ENCODE peak calls at places on chromosomes 3 and 15, in eight cellular contexts. One of them, this sample, is unnamed.

GRCh38 chr3:3589715-3590130 is 209.5 kb upstream of the LRRN1 start:
- DNase-seq in gastrocnemius medialis: no peak
- DNase-seq in nephron progenitor cell: no peak
- DNase-seq in HFFc6: no peak
- DNase-seq in OCI-LY7: no peak
- DNase-seq in bronchial epithelial cell: no peak
- DNase-seq in CD8-positive, alpha-beta T cell: no peak
- DNase-seq in upper lobe of right lung: no peak
- DNase-seq in this sample: peak; percentile 21

GRCh38 chr3:171783086-171783485 is 27.2 kb downstream of the PLD1 start:
- DNase-seq in gastrocnemius medialis: no peak
- DNase-seq in nephron progenitor cell: no peak
- DNase-seq in HFFc6: no peak
- DNase-seq in OCI-LY7: no peak
- DNase-seq in bronchial epithelial cell: no peak
- DNase-seq in CD8-positive, alpha-beta T cell: no peak
- DNase-seq in upper lobe of right lung: no peak
- DNase-seq in this sample: no peak

GRCh38 chr3:55630921-55631299 is 143.8 kb upstream of the WNT5A start:
- DNase-seq in gastrocnemius medialis: no peak
- DNase-seq in nephron progenitor cell: no peak
- DNase-seq in HFFc6: no peak
- DNase-seq in OCI-LY7: no peak
- DNase-seq in bronchial epithelial cell: no peak
- DNase-seq in CD8-positive, alpha-beta T cell: no peak
- DNase-seq in upper lobe of right lung: no peak
- DNase-seq in this sample: no peak

GRCh38 chr3:145170101-145170500 is 990.9 kb downstream of the PLOD2 start:
- DNase-seq in gastrocnemius medialis: no peak
- DNase-seq in nephron progenitor cell: no peak
- DNase-seq in HFFc6: no peak
- DNase-seq in OCI-LY7: no peak
- DNase-seq in bronchial epithelial cell: no peak
- DNase-seq in CD8-positive, alpha-beta T cell: no peak
- DNase-seq in upper lobe of right lung: no peak
- DNase-seq in this sample: no peak

GRCh38 chr15:88797648-88798339 is 5.4 kb upstream of the ACAN start:
- DNase-seq in gastrocnemius medialis: no peak
- DNase-seq in nephron progenitor cell: no peak
- DNase-seq in HFFc6: no peak
- DNase-seq in OCI-LY7: no peak
- DNase-seq in bronchial epithelial cell: no peak
- DNase-seq in CD8-positive, alpha-beta T cell: no peak
- DNase-seq in upper lobe of right lung: no peak
- DNase-seq in this sample: no peak

GRCh38 chr3:128052831-128053419 is 688 bp downstream of the SEC61A1 start:
- DNase-seq in gastrocnemius medialis: peak; percentile 70
- DNase-seq in nephron progenitor cell: no peak
- DNase-seq in HFFc6: no peak
- DNase-seq in OCI-LY7: no peak
- DNase-seq in bronchial epithelial cell: no peak
- DNase-seq in CD8-positive, alpha-beta T cell: no peak
- DNase-seq in upper lobe of right lung: no peak
- DNase-seq in this sample: no peak

GRCh38 chr15:66739287-66739686 is 37.3 kb downstream of the SMAD6 start:
- DNase-seq in gastrocnemius medialis: no peak
- DNase-seq in nephron progenitor cell: no peak
- DNase-seq in HFFc6: no peak
- DNase-seq in OCI-LY7: no peak
- DNase-seq in bronchial epithelial cell: no peak
- DNase-seq in CD8-positive, alpha-beta T cell: no peak
- DNase-seq in upper lobe of right lung: peak; percentile 43
- DNase-seq in this sample: no peak

GRCh38 chr3:48952510-48953118 is 34.0 kb downstream of the ARIH2 start:
- DNase-seq in gastrocnemius medialis: no peak
- DNase-seq in nephron progenitor cell: peak; percentile 25
- DNase-seq in HFFc6: no peak
- DNase-seq in OCI-LY7: peak; percentile 47
- DNase-seq in bronchial epithelial cell: peak; percentile 31
- DNase-seq in CD8-positive, alpha-beta T cell: peak; percentile 22
- DNase-seq in upper lobe of right lung: no peak
- DNase-seq in this sample: peak; percentile 48

GRCh38 chr3:4766263-4766662 is 213.0 kb upstream of the BHLHE40 start:
- DNase-seq in gastrocnemius medialis: no peak
- DNase-seq in nephron progenitor cell: no peak
- DNase-seq in HFFc6: no peak
- DNase-seq in OCI-LY7: no peak
- DNase-seq in bronchial epithelial cell: no peak
- DNase-seq in CD8-positive, alpha-beta T cell: no peak
- DNase-seq in upper lobe of right lung: no peak
- DNase-seq in this sample: no peak

GRCh38 chr3:101509811-101510210 is 3.2 kb downstream of the SENP7 start:
- DNase-seq in gastrocnemius medialis: no peak
- DNase-seq in nephron progenitor cell: no peak
- DNase-seq in HFFc6: peak; percentile 50
- DNase-seq in OCI-LY7: no peak
- DNase-seq in bronchial epithelial cell: peak; percentile 72
- DNase-seq in CD8-positive, alpha-beta T cell: no peak
- DNase-seq in upper lobe of right lung: no peak
- DNase-seq in this sample: no peak

GRCh38 chr3:117628896-117629295 is 919.3 kb downstream of the TUSC7 start:
- DNase-seq in gastrocnemius medialis: peak; percentile 4
- DNase-seq in nephron progenitor cell: no peak
- DNase-seq in HFFc6: peak; percentile 76
- DNase-seq in OCI-LY7: peak; percentile 5
- DNase-seq in bronchial epithelial cell: peak; percentile 61
- DNase-seq in CD8-positive, alpha-beta T cell: no peak
- DNase-seq in upper lobe of right lung: no peak
- DNase-seq in this sample: no peak

GRCh38 chr3:46646700-46647099 is 34.4 kb downstream of the FAM240A start:
- DNase-seq in gastrocnemius medialis: no peak
- DNase-seq in nephron progenitor cell: no peak
- DNase-seq in HFFc6: peak; percentile 74
- DNase-seq in OCI-LY7: no peak
- DNase-seq in bronchial epithelial cell: peak; percentile 62
- DNase-seq in CD8-positive, alpha-beta T cell: no peak
- DNase-seq in upper lobe of right lung: no peak
- DNase-seq in this sample: no peak

GRCh38 chr15:63407612-63408011 is 26.0 kb upstream of the CA12 start:
- DNase-seq in gastrocnemius medialis: no peak
- DNase-seq in nephron progenitor cell: no peak
- DNase-seq in HFFc6: no peak
- DNase-seq in OCI-LY7: no peak
- DNase-seq in bronchial epithelial cell: no peak
- DNase-seq in CD8-positive, alpha-beta T cell: no peak
- DNase-seq in upper lobe of right lung: no peak
- DNase-seq in this sample: no peak

GRCh38 chr3:11479230-11479620 is 164.5 kb downstream of the VGLL4 start:
- DNase-seq in gastrocnemius medialis: no peak
- DNase-seq in nephron progenitor cell: no peak
- DNase-seq in HFFc6: no peak
- DNase-seq in OCI-LY7: no peak
- DNase-seq in bronchial epithelial cell: no peak
- DNase-seq in CD8-positive, alpha-beta T cell: no peak
- DNase-seq in upper lobe of right lung: no peak
- DNase-seq in this sample: no peak

GRCh38 chr3:42690766-42691680 is 5.7 kb downstream of the KLHL40 start:
- DNase-seq in gastrocnemius medialis: no peak
- DNase-seq in nephron progenitor cell: no peak
- DNase-seq in HFFc6: no peak
- DNase-seq in OCI-LY7: no peak
- DNase-seq in bronchial epithelial cell: no peak
- DNase-seq in CD8-positive, alpha-beta T cell: no peak
- DNase-seq in upper lobe of right lung: peak; percentile 34
- DNase-seq in this sample: no peak

GRCh38 chr3:124592658-124593441 is 137.4 kb upstream of the UMPS start:
- DNase-seq in gastrocnemius medialis: no peak
- DNase-seq in nephron progenitor cell: no peak
- DNase-seq in HFFc6: no peak
- DNase-seq in OCI-LY7: no peak
- DNase-seq in bronchial epithelial cell: peak; percentile 94
- DNase-seq in CD8-positive, alpha-beta T cell: no peak
- DNase-seq in upper lobe of right lung: peak; percentile 72
- DNase-seq in this sample: peak; percentile 34

GRCh38 chr3:154430014-154430413 is at the start of gene GPR149:
- DNase-seq in gastrocnemius medialis: no peak
- DNase-seq in nephron progenitor cell: peak; percentile 37
- DNase-seq in HFFc6: no peak
- DNase-seq in OCI-LY7: no peak
- DNase-seq in bronchial epithelial cell: peak; percentile 53
- DNase-seq in CD8-positive, alpha-beta T cell: no peak
- DNase-seq in upper lobe of right lung: no peak
- DNase-seq in this sample: no peak

GRCh38 chr15:82543155-82543554 is 2.9 kb upstream of the RPS17 start:
- DNase-seq in gastrocnemius medialis: no peak
- DNase-seq in nephron progenitor cell: no peak
- DNase-seq in HFFc6: peak; percentile 39
- DNase-seq in OCI-LY7: no peak
- DNase-seq in bronchial epithelial cell: no peak
- DNase-seq in CD8-positive, alpha-beta T cell: no peak
- DNase-seq in upper lobe of right lung: no peak
- DNase-seq in this sample: no peak

GRCh38 chr3:58464875-58465274 is 27.0 kb upstream of the KCTD6 start:
- DNase-seq in gastrocnemius medialis: no peak
- DNase-seq in nephron progenitor cell: no peak
- DNase-seq in HFFc6: no peak
- DNase-seq in OCI-LY7: peak; percentile 21
- DNase-seq in bronchial epithelial cell: no peak
- DNase-seq in CD8-positive, alpha-beta T cell: no peak
- DNase-seq in upper lobe of right lung: no peak
- DNase-seq in this sample: no peak
- TF ChIP-seq CTCF in gastrocnemius medialis: no peak
- TF ChIP-seq CTCF in nephron progenitor cell: no peak
- TF ChIP-seq CTCF in HFFc6: peak; percentile 51
- TF ChIP-seq CTCF in OCI-LY7: no peak
- TF ChIP-seq CTCF in bronchial epithelial cell: no peak
- TF ChIP-seq CTCF in CD8-positive, alpha-beta T cell: no peak
- TF ChIP-seq CTCF in upper lobe of right lung: no peak
- TF ChIP-seq CTCF in this sample: no peak

DNA sequence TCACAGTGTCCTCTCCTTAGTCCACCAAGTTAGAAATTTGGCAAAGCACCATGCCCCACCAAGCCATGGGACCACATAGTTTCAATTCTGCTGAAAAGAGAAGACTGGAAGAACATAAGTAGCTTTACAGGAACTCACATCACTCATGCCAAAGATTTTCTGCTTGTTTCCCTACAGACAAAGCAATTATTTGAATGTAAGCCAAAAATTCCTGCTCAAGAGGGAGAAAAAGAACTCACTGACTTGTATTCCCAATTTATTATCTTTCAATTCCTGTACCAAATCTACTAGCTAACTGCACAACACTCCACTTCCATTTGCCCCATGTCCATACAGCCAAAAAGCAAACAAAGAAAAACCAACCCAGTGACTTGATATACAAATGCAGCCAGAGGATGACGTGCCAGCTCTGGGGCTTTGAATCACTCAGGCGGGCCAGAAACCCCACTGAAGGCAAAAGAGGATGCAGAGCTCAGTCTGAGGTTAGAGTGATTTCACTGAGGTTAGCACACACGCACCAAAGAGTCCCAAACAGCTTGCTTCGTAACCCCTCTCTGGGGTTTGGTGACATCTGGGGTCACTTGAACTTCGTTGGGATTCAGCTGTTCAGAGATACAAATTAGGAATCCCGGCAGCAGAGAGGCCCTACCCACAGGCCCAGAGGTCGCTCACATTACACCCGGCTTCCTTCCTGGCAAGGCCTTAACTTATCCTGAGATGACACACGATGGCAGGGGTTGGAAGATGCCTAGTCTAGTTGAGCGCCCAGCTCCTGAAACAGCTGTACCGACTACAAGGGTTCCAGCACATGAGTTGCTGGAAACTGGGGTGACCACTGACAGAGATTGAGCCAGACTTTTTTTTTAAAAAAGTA is 1.7 kb downstream of the RFTN1 start:
- DNase-seq in gastrocnemius medialis: peak; percentile 45
- DNase-seq in nephron progenitor cell: peak; percentile 23
- DNase-seq in HFFc6: peak; percentile 70
- DNase-seq in OCI-LY7: peak; percentile 92
- DNase-seq in bronchial epithelial cell: peak; percentile 59
- DNase-seq in CD8-positive, alpha-beta T cell: peak; percentile 62
- DNase-seq in upper lobe of right lung: no peak
- DNase-seq in this sample: peak; percentile 71
- TF ChIP-seq CTCF in gastrocnemius medialis: no peak
- TF ChIP-seq CTCF in nephron progenitor cell: no peak
- TF ChIP-seq CTCF in HFFc6: peak; percentile 10
- TF ChIP-seq CTCF in OCI-LY7: no peak
- TF ChIP-seq CTCF in bronchial epithelial cell: no peak
- TF ChIP-seq CTCF in CD8-positive, alpha-beta T cell: no peak
- TF ChIP-seq CTCF in upper lobe of right lung: no peak
- TF ChIP-seq CTCF in this sample: no peak

DNA sequence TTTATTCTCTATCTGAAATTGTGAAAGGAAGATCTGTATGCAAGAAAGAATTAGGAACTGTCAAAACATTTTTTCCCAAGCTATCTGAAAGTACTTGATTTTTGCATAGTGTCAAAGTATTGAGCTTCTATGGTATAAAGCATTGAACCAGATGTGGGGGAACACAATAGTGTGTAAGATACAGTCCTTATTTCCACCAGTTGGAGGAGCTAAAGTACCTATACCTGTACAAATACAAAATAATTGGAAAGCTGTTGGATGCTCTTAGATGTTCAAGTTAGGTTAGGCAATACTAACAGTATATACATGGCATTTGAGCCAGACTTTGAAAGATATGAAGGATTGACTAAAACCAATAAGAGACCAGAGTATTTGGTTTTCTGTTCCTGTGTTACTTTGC is 148.4 kb downstream of the B3GALNT1 start:
- DNase-seq in gastrocnemius medialis: no peak
- DNase-seq in nephron progenitor cell: no peak
- DNase-seq in HFFc6: no peak
- DNase-seq in OCI-LY7: peak; percentile 42
- DNase-seq in bronchial epithelial cell: peak; percentile 47
- DNase-seq in CD8-positive, alpha-beta T cell: no peak
- DNase-seq in upper lobe of right lung: no peak
- DNase-seq in this sample: peak; percentile 29
- TF ChIP-seq CTCF in gastrocnemius medialis: no peak
- TF ChIP-seq CTCF in nephron progenitor cell: no peak
- TF ChIP-seq CTCF in HFFc6: peak; percentile 56
- TF ChIP-seq CTCF in OCI-LY7: peak; percentile 75
- TF ChIP-seq CTCF in bronchial epithelial cell: peak; percentile 35
- TF ChIP-seq CTCF in CD8-positive, alpha-beta T cell: no peak
- TF ChIP-seq CTCF in upper lobe of right lung: peak; percentile 40
- TF ChIP-seq CTCF in this sample: peak; percentile 55

DNA sequence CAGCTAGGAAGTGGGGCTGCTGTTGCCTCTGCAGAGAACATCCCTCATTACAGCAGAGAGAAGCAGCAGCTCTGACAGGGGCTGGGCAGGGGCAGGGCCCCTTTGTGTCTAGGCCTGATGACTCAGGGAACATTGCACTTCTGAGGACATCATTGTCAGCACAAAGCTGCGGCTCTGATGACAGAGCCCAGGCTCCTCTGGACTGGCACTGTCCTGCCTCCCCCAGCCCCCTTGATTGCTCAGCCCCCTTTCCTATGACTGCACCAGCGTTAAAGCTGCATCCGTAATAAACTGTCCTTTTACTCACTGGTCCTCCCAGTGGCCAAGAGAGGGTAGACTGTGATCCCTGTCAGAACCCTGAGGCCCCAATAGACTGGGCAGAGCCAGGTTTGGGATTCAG is 18.3 kb downstream of the TRH start:
- DNase-seq in gastrocnemius medialis: no peak
- DNase-seq in nephron progenitor cell: no peak
- DNase-seq in HFFc6: no peak
- DNase-seq in OCI-LY7: no peak
- DNase-seq in bronchial epithelial cell: no peak
- DNase-seq in CD8-positive, alpha-beta T cell: no peak
- DNase-seq in upper lobe of right lung: peak; percentile 43
- DNase-seq in this sample: no peak
- TF ChIP-seq CTCF in gastrocnemius medialis: no peak
- TF ChIP-seq CTCF in nephron progenitor cell: peak; percentile 45
- TF ChIP-seq CTCF in HFFc6: peak; percentile 59
- TF ChIP-seq CTCF in OCI-LY7: peak; percentile 20
- TF ChIP-seq CTCF in bronchial epithelial cell: peak; percentile 39
- TF ChIP-seq CTCF in CD8-positive, alpha-beta T cell: no peak
- TF ChIP-seq CTCF in upper lobe of right lung: peak; percentile 16
- TF ChIP-seq CTCF in this sample: no peak

This sample was measured in GM10248.